ENCODE peak calls at places on chromosomes 2 and 18, in five cellular contexts. B is transverse colon, A is suprapubic skin, S is SK-N-MC, O is breast epithelium. T is an unnamed sample.

GRCh38 chr2:64015386-64015785 is 3.8 kb downstream of the VPS54 start:
- DNase-seq in A (no peak), S (no peak), B (no peak), O (no peak), T (no peak)

GRCh38 chr2:234249873-234250272 is 199.4 kb downstream of the SPP2 start:
- DNase-seq in A (no peak), O (no peak), B (no peak), S (no peak), T (no peak)

GRCh38 chr2:130827502-130828251 is 9.0 kb upstream of the ARHGEF4 start:
- DNase-seq in A (no peak), B (no peak), S (no peak), O (no peak), T (peak; percentile 61)

GRCh38 chr2:117631141-117631540 is 183.3 kb upstream of the DDX18 start:
- DNase-seq in B (no peak), A (no peak), S (no peak), O (no peak), T (no peak)

GRCh38 chr2:189178007-189178406 is 1.6 kb downstream of the COL5A2 start:
- DNase-seq in O (no peak), A (no peak), B (no peak), S (no peak), T (no peak)

GRCh38 chr2:232977438-232977971 is 35.6 kb downstream of the NGEF start:
- DNase-seq in B (no peak), O (peak; percentile 36), S (no peak), A (peak; percentile 50), T (peak; percentile 46)

GRCh38 chr2:9178110-9178904 is 28.3 kb upstream of the ASAP2 start:
- DNase-seq in B (peak; percentile 50), O (no peak), A (no peak), S (no peak), T (no peak)

GRCh38 chr2:64785245-64785644 is 131.5 kb upstream of the SERTAD2 start:
- DNase-seq in B (no peak), S (no peak), O (no peak), A (no peak), T (no peak)

GRCh38 chr2:105858868-105859693 is 114.4 kb downstream of the NCK2 start:
- DNase-seq in O (no peak), B (no peak), S (no peak), A (no peak), T (no peak)

GRCh38 chr2:91748869-91749268 is 3057.4 kb downstream of the RPIA start:
- DNase-seq in B (no peak), A (no peak), O (no peak), S (no peak), T (no peak)

GRCh38 chr2:98571121-98571701 is 37.1 kb downstream of the COA5 start:
- DNase-seq in A (peak; percentile 54), B (no peak), S (no peak), O (no peak), T (no peak)

GRCh38 chr2:98570356-98570755 is 38.0 kb downstream of the COA5 start:
- DNase-seq in A (no peak), S (no peak), B (no peak), O (no peak), T (no peak)

GRCh38 chr2:98568161-98568956 is 40.0 kb downstream of the COA5 start:
- DNase-seq in A (no peak), B (no peak), S (no peak), O (no peak), T (no peak)

GRCh38 chr2:98569915-98570314 is 38.4 kb downstream of the COA5 start:
- DNase-seq in O (no peak), A (no peak), S (no peak), B (no peak), T (no peak)

DNA sequence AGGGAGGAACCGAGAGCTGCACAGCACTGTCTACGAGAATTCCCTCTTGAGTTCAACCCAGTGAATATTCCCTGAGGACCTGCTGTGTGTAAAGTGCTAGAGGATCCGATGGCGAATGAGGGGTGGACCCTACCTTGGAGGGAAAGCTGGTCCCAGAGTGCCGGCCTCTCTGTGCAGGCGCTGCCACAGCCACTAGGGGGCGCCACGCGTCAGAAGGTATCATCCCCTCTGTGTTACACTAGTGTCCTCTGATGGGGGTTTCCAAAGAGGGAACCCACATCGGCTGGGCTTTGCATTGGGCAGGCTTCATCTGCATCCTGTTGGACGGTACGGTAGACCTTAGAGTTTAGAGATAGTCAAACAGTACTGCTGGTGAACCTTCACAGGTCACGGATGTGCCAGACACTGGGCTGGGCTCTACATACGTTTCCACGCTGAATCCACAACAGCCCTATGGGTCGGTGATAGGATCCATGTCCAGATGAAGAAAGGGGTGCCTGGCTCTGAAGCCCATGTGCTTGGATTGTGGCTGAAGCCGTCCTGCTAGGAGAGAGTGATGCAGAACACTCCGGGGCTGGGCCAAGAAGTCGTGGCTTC is 39.0 kb downstream of the COA5 start:
- DNase-seq in S (no peak), B (peak; percentile 57), O (no peak), A (no peak), T (peak; percentile 90)
- TF ChIP-seq POLR2AphosphoS5 in S (no peak), B (no peak), O (no peak), A (no peak), T (no peak)

GRCh38 chr18:24725644-24726043 is 265.2 kb downstream of the HRH4 start:
- DNase-seq in O (no peak), A (no peak), S (no peak), B (no peak), T (no peak)

GRCh38 chr18:24731981-24732380 is 271.5 kb downstream of the HRH4 start:
- DNase-seq in B (no peak), A (no peak), O (no peak), S (no peak), T (no peak)

GRCh38 chr18:24726727-24727539 is 266.5 kb downstream of the HRH4 start:
- DNase-seq in O (peak; percentile 62), A (no peak), S (peak; percentile 56), B (peak; percentile 78), T (no peak)

GRCh38 chr18:24731158-24731557 is 270.7 kb downstream of the HRH4 start:
- DNase-seq in S (no peak), B (peak; percentile 47), A (no peak), O (no peak), T (no peak)

DNA sequence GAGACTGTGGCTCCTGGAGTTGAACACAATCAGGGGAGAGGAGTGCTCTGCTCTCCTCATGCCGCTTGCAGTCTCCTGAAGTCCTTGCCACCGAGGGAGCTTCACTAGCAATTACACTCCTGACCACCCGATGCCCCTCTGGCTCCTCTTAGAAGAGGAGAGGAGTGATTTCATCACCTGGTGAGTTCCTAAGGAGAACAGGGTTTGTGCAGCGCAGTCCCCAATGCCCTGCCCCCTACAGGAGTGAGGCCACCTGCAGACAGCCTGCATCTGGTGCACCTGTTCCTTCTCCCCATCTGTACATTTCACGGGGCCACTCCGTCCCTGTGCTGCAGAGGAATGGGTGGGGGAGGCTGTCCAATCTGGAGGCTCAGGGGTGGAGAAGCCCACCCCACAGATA is 267.2 kb downstream of the HRH4 start:
- DNase-seq in B (no peak), S (no peak), O (no peak), A (no peak), T (no peak)
- TF ChIP-seq POLR2AphosphoS5 in B (no peak), S (no peak), O (no peak), A (no peak), T (no peak)

GRCh38 chr2:75142081-75142480 is 57.2 kb downstream of the TACR1 start:
- DNase-seq in B (no peak), O (no peak), S (no peak), A (no peak), T (no peak)
- TF ChIP-seq POLR2AphosphoS5 in B (no peak), O (no peak), S (no peak), A (no peak), T (no peak)

GRCh38 chr2:128379021-128380005 is 60.6 kb upstream of the HS6ST1 start:
- DNase-seq in O (peak; percentile 54), S (no peak), A (peak; percentile 87), B (peak; percentile 39), T (peak; percentile 75)
- TF ChIP-seq POLR2AphosphoS5 in O (peak; percentile 44), S (no peak), A (no peak), B (peak; percentile 54), T (peak; percentile 53)

DNA sequence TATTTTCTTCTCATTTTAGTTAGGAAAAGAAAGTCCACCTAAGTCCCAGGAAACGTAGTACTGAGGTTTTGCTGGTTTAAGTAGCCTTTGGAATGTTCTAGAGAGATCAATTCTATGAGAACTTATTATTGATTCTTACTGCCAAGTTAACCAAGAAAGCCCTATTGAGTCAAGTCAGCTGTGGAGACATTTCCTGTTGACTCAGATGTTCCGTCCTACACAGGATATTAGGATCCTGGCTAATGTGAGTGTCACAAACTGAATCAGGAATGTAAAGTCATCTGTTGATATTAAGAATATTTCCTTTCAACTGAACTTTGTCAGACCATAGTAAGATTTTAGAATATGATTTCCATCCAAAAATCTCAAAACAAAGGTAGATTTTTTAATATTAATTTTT is 654.3 kb downstream of the LRRTM4 start:
- DNase-seq in S (peak; percentile 32), B (no peak), A (no peak), O (no peak), T (no peak)
- TF ChIP-seq POLR2AphosphoS5 in S (no peak), B (no peak), A (no peak), O (no peak), T (no peak)

GRCh38 chr2:73069855-73070650 is 1.5 kb downstream of the SFXN5 start:
- DNase-seq in A (no peak), O (no peak), S (no peak), B (no peak), T (peak; percentile 75)

GRCh38 chr2:73070651-73071451 is 661 bp downstream of the SFXN5 start:
- DNase-seq in S (no peak), O (peak; percentile 96), A (peak; percentile 99), B (peak; percentile 99), T (peak; percentile 98)

GRCh38 chr2:73072416-73072815 is 904 bp upstream of the SFXN5 start:
- DNase-seq in O (no peak), B (no peak), A (no peak), S (no peak), T (no peak)

GRCh38 chr2:73069041-73069854 is 2.3 kb downstream of the SFXN5 start:
- DNase-seq in S (no peak), O (no peak), B (no peak), A (no peak), T (peak; percentile 61)

DNA sequence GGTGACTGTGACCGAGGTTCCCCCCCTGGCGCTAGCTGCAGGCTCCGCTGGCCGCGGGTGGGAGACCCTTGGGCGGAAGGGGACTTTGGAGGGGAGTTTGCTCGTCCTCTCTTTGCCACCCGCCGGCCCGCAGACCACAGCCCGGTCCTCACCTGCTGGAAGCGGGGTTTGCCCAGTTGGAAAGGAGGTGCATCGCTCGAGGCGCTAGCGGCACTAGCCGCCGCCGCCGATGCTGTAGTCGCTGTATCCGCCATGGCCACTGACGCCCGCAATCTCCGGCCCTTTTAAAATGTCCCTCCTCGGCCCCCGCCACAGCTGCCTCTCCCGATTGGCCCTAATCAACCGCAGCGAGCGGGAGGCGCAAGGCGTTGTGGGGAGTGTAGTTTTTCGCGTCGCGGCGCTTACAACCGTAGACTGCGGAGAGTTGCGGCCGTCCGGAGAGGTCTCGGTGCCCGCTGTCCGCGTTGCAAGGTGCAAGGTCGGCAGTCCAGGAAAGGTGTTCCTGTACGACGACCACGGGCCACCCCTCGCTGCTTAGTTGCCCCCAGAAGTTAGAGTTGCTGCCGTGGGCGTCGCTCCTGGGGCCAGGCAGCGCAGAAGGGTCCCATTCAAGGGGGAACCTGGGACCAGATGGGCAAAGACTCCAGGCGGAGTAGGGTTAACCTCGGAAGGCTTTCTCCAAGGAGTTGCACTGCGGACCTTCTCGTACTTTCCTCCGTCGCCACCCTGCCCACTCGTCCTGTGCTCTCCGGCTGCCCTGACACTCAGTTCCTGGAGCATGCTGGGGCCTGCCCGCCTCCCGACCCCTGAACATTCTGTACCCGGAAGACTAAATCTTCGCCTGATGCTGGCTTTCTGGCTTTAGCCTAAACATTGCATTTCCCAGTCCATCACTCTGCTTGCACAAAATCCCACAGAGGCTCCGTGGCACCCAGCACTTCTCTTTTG is at the start of gene SFXN5:
- DNase-seq in S (no peak), A (peak; percentile 98), O (peak; percentile 91), B (peak; percentile 95), T (peak; percentile 97)
- TF ChIP-seq POLR2AphosphoS5 in S (peak; percentile 52), A (peak; percentile 69), O (peak; percentile 85), B (peak; percentile 77), T (peak; percentile 90)

T was measured in spleen.